ENCODE peak calls at places on chromosome 5, in nine cellular contexts. G, Y, C, D, N, V, X, B and R are unnamed samples.

GRCh38 chr5:96857924-96858323 is 18.4 kb upstream of the ERAP2 start:
- DNase-seq in G (no peak), Y (no peak), C (no peak), D (no peak), N (no peak), V (no peak), X (no peak), B (no peak), R (no peak)

GRCh38 chr5:71899865-71900342 is 180.8 kb downstream of the CARTPT start:
- DNase-seq in G (no peak), Y (no peak), C (no peak), D (no peak), N (no peak), V (no peak), X (no peak), B (no peak), R (peak; percentile 62)

GRCh38 chr5:1137567-1138444 is 25.9 kb upstream of the SLC12A7 start:
- DNase-seq in G (no peak), Y (no peak), C (peak; percentile 34), D (no peak), N (peak; percentile 61), V (peak; percentile 30), X (no peak), B (no peak), R (no peak)

GRCh38 chr5:115977988-115978387 is 15.7 kb downstream of the LVRN start:
- DNase-seq in G (no peak), Y (no peak), C (no peak), D (no peak), N (no peak), V (no peak), X (peak; percentile 86), B (no peak), R (peak; percentile 85)

GRCh38 chr5:122035913-122036312 is 42.1 kb downstream of the LOX start:
- DNase-seq in G (no peak), Y (no peak), C (no peak), D (no peak), N (no peak), V (no peak), X (no peak), B (no peak), R (no peak)

GRCh38 chr5:170525450-170526211 is 21.8 kb downstream of the KCNIP1 start:
- DNase-seq in G (no peak), Y (no peak), C (no peak), D (no peak), N (no peak), V (no peak), X (no peak), B (no peak), R (no peak)

GRCh38 chr5:65779643-65780042 is 57.6 kb downstream of the NLN start:
- DNase-seq in G (no peak), Y (no peak), C (no peak), D (no peak), N (no peak), V (no peak), X (no peak), B (no peak), R (no peak)

GRCh38 chr5:76379316-76379715 is 23.8 kb upstream of the IQGAP2 start:
- DNase-seq in G (no peak), Y (no peak), C (no peak), D (no peak), N (no peak), V (no peak), X (no peak), B (no peak), R (no peak)

GRCh38 chr5:145218019-145218418 is 617.1 kb downstream of the PRELID2 start:
- DNase-seq in G (no peak), Y (no peak), C (no peak), D (no peak), N (no peak), V (no peak), X (no peak), B (no peak), R (no peak)

GRCh38 chr5:13278148-13278547 is 666.3 kb downstream of the DNAH5 start:
- DNase-seq in G (no peak), Y (no peak), C (peak; percentile 12), D (no peak), N (no peak), V (no peak), X (no peak), B (no peak), R (no peak)
- TF ChIP-seq CTCF in G (no peak), Y (peak; percentile 31), C (peak; percentile 76), D (no peak), N (no peak), V (no peak), X (no peak), B (no peak), R (peak; percentile 14)

GRCh38 chr5:61308699-61309098 is 23.4 kb upstream of the ZSWIM6 start:
- DNase-seq in G (no peak), Y (no peak), C (no peak), D (no peak), N (no peak), V (no peak), X (no peak), B (no peak), R (peak; percentile 40)

GRCh38 chr5:61304611-61305369 is 27.3 kb upstream of the ZSWIM6 start:
- DNase-seq in G (peak; percentile 71), Y (no peak), C (no peak), D (no peak), N (peak; percentile 86), V (no peak), X (peak; percentile 95), B (no peak), R (peak; percentile 99)

GRCh38 chr5:61307196-61307590 is 24.9 kb upstream of the ZSWIM6 start:
- DNase-seq in G (no peak), Y (no peak), C (no peak), D (no peak), N (no peak), V (no peak), X (no peak), B (no peak), R (no peak)

GRCh38 chr5:61307611-61308010 is 24.4 kb upstream of the ZSWIM6 start:
- DNase-seq in G (no peak), Y (no peak), C (no peak), D (no peak), N (no peak), V (no peak), X (no peak), B (no peak), R (no peak)

DNA sequence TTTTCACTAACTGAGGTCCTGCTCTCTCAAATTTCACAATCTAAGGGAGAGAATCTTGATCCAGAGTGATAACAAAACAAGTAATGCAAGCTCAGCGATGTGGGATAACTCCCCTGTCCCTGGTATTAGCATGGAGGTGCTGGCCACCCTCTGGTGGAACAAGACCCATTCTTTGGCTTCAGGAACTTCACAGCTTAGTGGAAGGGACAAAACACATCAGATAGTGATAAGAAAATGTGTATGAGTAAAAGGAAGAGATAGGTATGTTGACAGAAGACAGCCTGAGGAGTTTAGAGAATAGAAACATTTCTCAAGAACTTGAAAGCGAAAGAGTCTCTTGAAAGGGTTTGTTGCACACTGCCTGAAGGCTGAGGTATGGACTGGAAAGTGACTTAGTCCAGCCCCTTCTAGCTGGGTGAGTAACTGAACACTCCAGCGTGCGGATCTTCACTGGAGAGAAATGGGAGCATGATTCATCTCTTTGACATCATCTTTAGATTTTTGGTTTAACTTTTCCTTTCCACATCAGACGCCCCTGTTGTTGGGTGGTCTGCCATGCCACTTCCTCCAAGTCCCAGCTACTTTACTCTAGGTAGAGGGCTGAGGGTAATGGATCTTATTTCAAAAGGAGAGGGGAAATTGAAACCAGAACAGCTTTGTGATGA is 25.4 kb upstream of the ZSWIM6 start:
- DNase-seq in G (no peak), Y (no peak), C (no peak), D (no peak), N (no peak), V (no peak), X (peak; percentile 76), B (no peak), R (peak; percentile 84)
- H3K4me3 ChIP-seq in G (no peak overlapping the region), Y (no peak overlapping the region), C (no peak overlapping the region), D (no peak overlapping the region), N (no peak overlapping the region), V (no peak overlapping the region), X (no peak overlapping the region), B (no peak overlapping the region), R (peak overlapping the region; percentile 26)

GRCh38 chr5:180866296-180866695 is 5.2 kb upstream of the ZFP62 start:
- DNase-seq in G (no peak), Y (no peak), C (no peak), D (no peak), N (no peak), V (no peak), X (no peak), B (no peak), R (no peak)

GRCh38 chr5:180860273-180860886 is 696 bp downstream of the ZFP62 start:
- DNase-seq in G (peak; percentile 53), Y (peak; percentile 15), C (peak; percentile 90), D (no peak), N (peak; percentile 42), V (no peak), X (peak; percentile 27), B (no peak), R (peak; percentile 32)

GRCh38 chr5:180862645-180863044 is 1.6 kb upstream of the ZFP62 start:
- DNase-seq in G (no peak), Y (no peak), C (no peak), D (no peak), N (no peak), V (no peak), X (no peak), B (no peak), R (no peak)

GRCh38 chr5:180866985-180867384 is 5.9 kb upstream of the ZFP62 start:
- DNase-seq in G (no peak), Y (no peak), C (no peak), D (no peak), N (peak; percentile 38), V (no peak), X (no peak), B (no peak), R (no peak)

DNA sequence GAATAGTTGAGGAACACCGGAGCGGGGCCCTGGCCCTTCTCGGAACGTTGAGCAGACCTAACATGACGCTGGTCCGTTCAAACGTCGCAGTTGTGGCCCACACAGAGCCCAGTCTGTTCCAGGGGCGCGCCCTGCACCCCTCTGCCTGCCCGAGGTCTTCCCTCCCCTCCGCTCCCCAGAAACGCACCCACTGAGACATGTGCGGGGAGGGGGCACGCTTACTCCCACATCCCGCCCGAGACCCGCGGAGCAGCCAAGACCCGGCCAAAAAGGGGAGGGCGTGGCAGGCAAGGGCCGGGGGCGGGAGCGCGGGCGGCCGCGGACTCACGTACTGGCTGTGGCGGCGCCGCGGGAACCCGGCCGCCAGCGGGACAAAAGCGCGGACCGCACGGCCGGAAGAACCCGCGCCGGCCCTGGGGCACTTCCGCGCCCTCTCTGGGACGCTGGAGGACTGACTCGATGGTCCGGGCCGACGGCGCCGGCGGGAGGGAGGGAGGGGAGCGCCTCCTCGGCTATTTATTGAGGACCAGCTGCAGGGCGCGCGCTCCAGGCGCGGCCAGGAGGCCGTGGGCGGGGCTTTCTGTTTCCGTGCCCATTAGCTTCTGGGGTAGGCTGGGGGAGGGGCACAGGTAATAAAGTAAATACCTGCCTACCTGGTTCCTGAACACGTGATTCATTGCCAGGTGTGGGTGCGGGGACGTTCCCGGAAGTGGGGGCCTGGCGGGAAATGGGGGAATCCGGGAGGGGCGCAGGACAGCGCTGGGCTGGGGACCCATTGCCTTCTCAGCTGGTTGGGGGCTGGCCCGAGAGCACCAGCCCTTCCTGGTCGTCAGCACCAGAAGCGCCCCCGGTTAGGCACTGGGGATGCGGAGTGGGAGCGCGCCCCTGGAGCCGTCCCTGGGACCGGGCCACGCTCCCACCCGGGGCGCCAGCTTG is at the start of gene ZFP62:
- DNase-seq in G (peak; percentile 94), Y (peak; percentile 80), C (peak; percentile 96), D (peak; percentile 86), N (peak; percentile 94), V (peak; percentile 72), X (peak; percentile 90), B (peak; percentile 61), R (peak; percentile 86)
- TF ChIP-seq CTCF in G (no peak), Y (no peak), C (no peak), D (peak; percentile 17), N (no peak), V (peak; percentile 26), X (no peak), B (no peak), R (peak; percentile 19)

GRCh38 chr5:102119252-102119651 is 176.8 kb downstream of the SLCO4C1 start:
- DNase-seq in G (no peak), Y (no peak), C (no peak), D (no peak), N (no peak), V (no peak), X (no peak), B (no peak), R (no peak)
- H3K4me3 ChIP-seq in G (no peak overlapping the region), Y (no peak overlapping the region), C (no peak overlapping the region), D (no peak overlapping the region), N (no peak overlapping the region), V (no peak overlapping the region), X (no peak overlapping the region), B (no peak overlapping the region), R (no peak overlapping the region)